ENCODE peak calls at places on chromosomes 3 and 15, in ten cellular contexts. One of them, this sample, is unnamed.

GRCh38 chr3:139670196-139670595 is 7.6 kb downstream of the NMNAT3 start:
- DNase-seq in left ventricle myocardium inferior: no peak
- DNase-seq in stomach: no peak
- DNase-seq in HCT116: no peak
- DNase-seq in endodermal cell: no peak
- DNase-seq in uterus: no peak
- DNase-seq in RWPE2: no peak
- DNase-seq in heart right ventricle: no peak
- DNase-seq in lower lobe of right lung: no peak
- DNase-seq in brain microvascular endothelial cell: no peak
- DNase-seq in this sample: no peak

GRCh38 chr15:96553006-96553405 is 222.5 kb downstream of the NR2F2 start:
- DNase-seq in stomach: no peak
- DNase-seq in RWPE2: no peak
- DNase-seq in endodermal cell: no peak
- DNase-seq in uterus: no peak
- DNase-seq in heart right ventricle: no peak
- DNase-seq in HCT116: no peak
- DNase-seq in brain microvascular endothelial cell: peak; percentile 9
- DNase-seq in lower lobe of right lung: no peak
- DNase-seq in left ventricle myocardium inferior: no peak
- DNase-seq in this sample: no peak

GRCh38 chr3:4421121-4421520 is 45.9 kb downstream of the SUMF1 start:
- DNase-seq in uterus: no peak
- DNase-seq in brain microvascular endothelial cell: peak; percentile 80
- DNase-seq in RWPE2: no peak
- DNase-seq in stomach: no peak
- DNase-seq in lower lobe of right lung: no peak
- DNase-seq in endodermal cell: no peak
- DNase-seq in left ventricle myocardium inferior: no peak
- DNase-seq in HCT116: no peak
- DNase-seq in heart right ventricle: no peak
- DNase-seq in this sample: no peak

GRCh38 chr3:167940241-167940640 is 155.5 kb downstream of the GOLIM4 start:
- DNase-seq in left ventricle myocardium inferior: no peak
- DNase-seq in endodermal cell: no peak
- DNase-seq in uterus: no peak
- DNase-seq in stomach: no peak
- DNase-seq in brain microvascular endothelial cell: no peak
- DNase-seq in RWPE2: no peak
- DNase-seq in heart right ventricle: no peak
- DNase-seq in lower lobe of right lung: no peak
- DNase-seq in HCT116: no peak
- DNase-seq in this sample: no peak

GRCh38 chr3:11719406-11720219 is 75.9 kb upstream of the VGLL4 start:
- DNase-seq in RWPE2: peak; percentile 95
- DNase-seq in uterus: peak; percentile 65
- DNase-seq in endodermal cell: peak; percentile 98
- DNase-seq in HCT116: peak; percentile 78
- DNase-seq in stomach: peak; percentile 95
- DNase-seq in heart right ventricle: peak; percentile 73
- DNase-seq in left ventricle myocardium inferior: peak; percentile 70
- DNase-seq in lower lobe of right lung: peak; percentile 93
- DNase-seq in brain microvascular endothelial cell: peak; percentile 12
- DNase-seq in this sample: peak; percentile 83

GRCh38 chr3:146133436-146133835 is 27.5 kb downstream of the PLOD2 start:
- DNase-seq in left ventricle myocardium inferior: no peak
- DNase-seq in stomach: no peak
- DNase-seq in endodermal cell: no peak
- DNase-seq in uterus: no peak
- DNase-seq in HCT116: no peak
- DNase-seq in RWPE2: no peak
- DNase-seq in heart right ventricle: no peak
- DNase-seq in lower lobe of right lung: no peak
- DNase-seq in brain microvascular endothelial cell: no peak
- DNase-seq in this sample: no peak

GRCh38 chr15:70447927-70448698 is 315.2 kb downstream of the UACA start:
- DNase-seq in heart right ventricle: peak; percentile 45
- DNase-seq in HCT116: no peak
- DNase-seq in uterus: no peak
- DNase-seq in stomach: peak; percentile 50
- DNase-seq in RWPE2: peak; percentile 67
- DNase-seq in lower lobe of right lung: peak; percentile 59
- DNase-seq in endodermal cell: no peak
- DNase-seq in left ventricle myocardium inferior: peak; percentile 26
- DNase-seq in brain microvascular endothelial cell: no peak
- DNase-seq in this sample: no peak

GRCh38 chr3:168049366-168049974 is 46.3 kb downstream of the GOLIM4 start:
- DNase-seq in brain microvascular endothelial cell: no peak
- DNase-seq in heart right ventricle: no peak
- DNase-seq in endodermal cell: no peak
- DNase-seq in lower lobe of right lung: no peak
- DNase-seq in left ventricle myocardium inferior: no peak
- DNase-seq in stomach: no peak
- DNase-seq in HCT116: no peak
- DNase-seq in RWPE2: no peak
- DNase-seq in uterus: peak; percentile 34
- DNase-seq in this sample: no peak

GRCh38 chr15:60757273-60757672 is 278.3 kb upstream of the ICE2 start:
- DNase-seq in heart right ventricle: no peak
- DNase-seq in HCT116: no peak
- DNase-seq in lower lobe of right lung: no peak
- DNase-seq in left ventricle myocardium inferior: no peak
- DNase-seq in endodermal cell: no peak
- DNase-seq in brain microvascular endothelial cell: no peak
- DNase-seq in stomach: no peak
- DNase-seq in uterus: no peak
- DNase-seq in RWPE2: no peak
- DNase-seq in this sample: no peak

GRCh38 chr15:60757831-60758570 is 279.1 kb upstream of the ICE2 start:
- DNase-seq in uterus: peak; percentile 28
- DNase-seq in RWPE2: no peak
- DNase-seq in endodermal cell: no peak
- DNase-seq in HCT116: no peak
- DNase-seq in heart right ventricle: no peak
- DNase-seq in brain microvascular endothelial cell: no peak
- DNase-seq in lower lobe of right lung: no peak
- DNase-seq in stomach: peak; percentile 31
- DNase-seq in left ventricle myocardium inferior: no peak
- DNase-seq in this sample: no peak

GRCh38 chr15:60752973-60753720 is 274.2 kb upstream of the ICE2 start:
- DNase-seq in lower lobe of right lung: no peak
- DNase-seq in heart right ventricle: no peak
- DNase-seq in RWPE2: no peak
- DNase-seq in endodermal cell: no peak
- DNase-seq in brain microvascular endothelial cell: no peak
- DNase-seq in uterus: no peak
- DNase-seq in left ventricle myocardium inferior: no peak
- DNase-seq in HCT116: no peak
- DNase-seq in stomach: no peak
- DNase-seq in this sample: no peak

GRCh38 chr15:60751985-60752952 is 273.3 kb upstream of the ICE2 start:
- DNase-seq in stomach: peak; percentile 35
- DNase-seq in brain microvascular endothelial cell: peak; percentile 88
- DNase-seq in left ventricle myocardium inferior: peak; percentile 47
- DNase-seq in heart right ventricle: peak; percentile 20
- DNase-seq in HCT116: no peak
- DNase-seq in endodermal cell: no peak
- DNase-seq in uterus: peak; percentile 47
- DNase-seq in lower lobe of right lung: no peak
- DNase-seq in RWPE2: no peak
- DNase-seq in this sample: no peak
- H3K27ac ChIP-seq in stomach: peak overlapping the region; percentile 65
- H3K27ac ChIP-seq in brain microvascular endothelial cell: peak overlapping the region; percentile 76
- H3K27ac ChIP-seq in left ventricle myocardium inferior: peak overlapping the region; percentile 82
- H3K27ac ChIP-seq in heart right ventricle: peak overlapping the region; percentile 47
- H3K27ac ChIP-seq in HCT116: no peak overlapping the region
- H3K27ac ChIP-seq in endodermal cell: no peak overlapping the region
- H3K27ac ChIP-seq in uterus: peak overlapping the region; percentile 56
- H3K27ac ChIP-seq in lower lobe of right lung: peak overlapping the region; percentile 24
- H3K27ac ChIP-seq in RWPE2: no peak overlapping the region
- H3K27ac ChIP-seq in this sample: peak overlapping the region; percentile 76

GRCh38 chr3:62659660-62660059 is 215.6 kb downstream of the CADPS start:
- DNase-seq in heart right ventricle: no peak
- DNase-seq in uterus: no peak
- DNase-seq in left ventricle myocardium inferior: no peak
- DNase-seq in stomach: no peak
- DNase-seq in RWPE2: no peak
- DNase-seq in endodermal cell: peak; percentile 54
- DNase-seq in brain microvascular endothelial cell: no peak
- DNase-seq in HCT116: no peak
- DNase-seq in lower lobe of right lung: no peak
- DNase-seq in this sample: no peak
- TF ChIP-seq CTCF in heart right ventricle: no peak
- TF ChIP-seq CTCF in uterus: no peak
- TF ChIP-seq CTCF in left ventricle myocardium inferior: no peak
- TF ChIP-seq CTCF in stomach: no peak
- TF ChIP-seq CTCF in RWPE2: peak; percentile 34
- TF ChIP-seq CTCF in endodermal cell: peak; percentile 61
- TF ChIP-seq CTCF in brain microvascular endothelial cell: no peak
- TF ChIP-seq CTCF in HCT116: peak; percentile 24
- TF ChIP-seq CTCF in lower lobe of right lung: no peak
- TF ChIP-seq CTCF in this sample: no peak

GRCh38 chr3:36908647-36909180 is 36.1 kb downstream of the TRANK1 start:
- DNase-seq in stomach: no peak
- DNase-seq in left ventricle myocardium inferior: no peak
- DNase-seq in heart right ventricle: no peak
- DNase-seq in RWPE2: no peak
- DNase-seq in lower lobe of right lung: no peak
- DNase-seq in brain microvascular endothelial cell: no peak
- DNase-seq in uterus: no peak
- DNase-seq in HCT116: no peak
- DNase-seq in endodermal cell: no peak
- DNase-seq in this sample: no peak

GRCh38 chr3:36906504-36907149 is 38.2 kb downstream of the TRANK1 start:
- DNase-seq in stomach: no peak
- DNase-seq in heart right ventricle: no peak
- DNase-seq in uterus: no peak
- DNase-seq in endodermal cell: peak; percentile 41
- DNase-seq in RWPE2: no peak
- DNase-seq in brain microvascular endothelial cell: peak; percentile 53
- DNase-seq in left ventricle myocardium inferior: no peak
- DNase-seq in lower lobe of right lung: no peak
- DNase-seq in HCT116: no peak
- DNase-seq in this sample: no peak

GRCh38 chr3:36909181-36909580 is 35.7 kb downstream of the TRANK1 start:
- DNase-seq in lower lobe of right lung: no peak
- DNase-seq in brain microvascular endothelial cell: no peak
- DNase-seq in left ventricle myocardium inferior: no peak
- DNase-seq in RWPE2: no peak
- DNase-seq in endodermal cell: peak; percentile 23
- DNase-seq in HCT116: no peak
- DNase-seq in stomach: no peak
- DNase-seq in heart right ventricle: no peak
- DNase-seq in uterus: no peak
- DNase-seq in this sample: no peak

GRCh38 chr3:36909666-36910065 is 35.2 kb downstream of the TRANK1 start:
- DNase-seq in lower lobe of right lung: no peak
- DNase-seq in HCT116: no peak
- DNase-seq in stomach: no peak
- DNase-seq in left ventricle myocardium inferior: no peak
- DNase-seq in brain microvascular endothelial cell: no peak
- DNase-seq in uterus: no peak
- DNase-seq in endodermal cell: no peak
- DNase-seq in RWPE2: no peak
- DNase-seq in heart right ventricle: no peak
- DNase-seq in this sample: no peak

DNA sequence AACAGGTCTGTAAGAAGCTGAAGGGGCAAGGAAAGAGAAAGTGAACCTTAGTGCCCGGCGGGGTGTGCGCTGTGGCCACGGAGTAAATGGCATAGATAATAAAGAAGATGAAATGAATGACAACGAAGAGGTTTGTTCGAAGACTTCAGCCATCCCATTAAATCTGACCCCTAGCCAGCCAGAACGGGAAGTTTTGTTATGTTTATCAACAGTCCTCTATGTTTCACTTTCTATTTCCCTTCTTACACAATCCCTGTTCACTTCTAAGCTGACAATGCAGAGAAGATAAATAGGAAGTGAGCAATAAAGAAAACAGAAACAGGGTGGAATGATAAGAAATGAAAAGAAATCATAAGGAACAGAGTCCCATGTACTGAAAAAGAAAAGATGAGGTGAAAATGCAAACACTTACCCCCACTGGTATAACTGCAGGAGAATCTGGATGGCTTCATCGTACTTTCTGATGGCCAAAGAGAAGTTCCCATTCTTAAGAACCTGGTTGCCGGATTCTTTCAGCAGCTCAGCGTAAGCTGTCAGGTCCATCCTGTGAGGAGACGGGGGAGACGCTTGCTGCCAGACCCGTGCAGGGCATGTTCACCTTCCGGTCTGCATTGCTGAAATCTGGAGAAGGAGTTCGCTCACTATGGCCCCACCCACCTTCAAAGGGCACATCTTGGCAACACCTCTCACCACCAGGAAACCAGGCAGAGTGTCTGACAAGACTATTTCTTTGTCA is 36.8 kb downstream of the TRANK1 start:
- DNase-seq in left ventricle myocardium inferior: peak; percentile 41
- DNase-seq in endodermal cell: peak; percentile 43
- DNase-seq in stomach: peak; percentile 66
- DNase-seq in HCT116: no peak
- DNase-seq in uterus: peak; percentile 40
- DNase-seq in lower lobe of right lung: peak; percentile 67
- DNase-seq in brain microvascular endothelial cell: peak; percentile 52
- DNase-seq in heart right ventricle: peak; percentile 33
- DNase-seq in RWPE2: no peak
- DNase-seq in this sample: no peak
- H3K4me3 ChIP-seq in left ventricle myocardium inferior: peak overlapping the region; percentile 70
- H3K4me3 ChIP-seq in endodermal cell: no peak overlapping the region
- H3K4me3 ChIP-seq in stomach: peak overlapping the region; percentile 45
- H3K4me3 ChIP-seq in HCT116: peak overlapping the region; percentile 4
- H3K4me3 ChIP-seq in uterus: peak overlapping the region; percentile 35
- H3K4me3 ChIP-seq in lower lobe of right lung: peak overlapping the region; percentile 63
- H3K4me3 ChIP-seq in brain microvascular endothelial cell: peak overlapping the region; percentile 46
- H3K4me3 ChIP-seq in heart right ventricle: peak overlapping the region; percentile 65
- H3K4me3 ChIP-seq in RWPE2: peak overlapping the region; percentile 17
- H3K4me3 ChIP-seq in this sample: peak overlapping the region; percentile 70

DNA sequence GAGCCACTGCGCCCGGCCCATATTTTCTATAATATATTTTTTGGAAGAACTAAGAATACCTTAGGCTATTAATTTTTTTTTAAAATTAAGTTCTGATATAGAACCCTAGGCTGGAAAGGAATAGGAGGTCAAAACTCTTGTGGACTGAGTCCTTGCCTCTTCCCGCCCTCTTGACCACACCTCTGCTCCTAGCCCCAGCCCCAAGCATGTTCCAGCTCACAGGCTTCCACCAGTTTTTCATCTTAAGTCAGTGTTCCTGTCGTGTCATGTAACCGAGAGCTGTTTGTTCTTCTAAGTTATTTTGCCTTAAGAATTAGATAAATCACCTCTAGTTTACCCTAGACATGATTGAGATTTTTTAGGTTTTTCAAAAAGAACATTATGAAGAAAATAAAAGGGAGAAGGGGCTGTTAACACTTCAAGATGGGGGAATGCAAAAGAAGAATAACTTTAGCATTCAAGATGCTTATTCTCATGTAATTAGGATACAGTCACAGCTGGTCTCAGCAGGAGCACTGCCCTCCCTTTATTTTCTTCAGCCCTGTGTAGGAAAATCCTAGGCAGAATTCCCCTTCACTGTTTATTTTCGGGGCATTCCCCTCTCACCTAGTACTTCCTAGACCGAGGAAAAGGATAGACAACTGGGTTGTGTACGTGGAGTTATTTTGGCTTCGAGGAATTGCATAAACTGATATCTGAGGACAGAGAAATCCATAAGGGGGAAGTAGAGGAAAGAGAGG is 110.2 kb downstream of the CMSS1 start:
- DNase-seq in uterus: no peak
- DNase-seq in brain microvascular endothelial cell: no peak
- DNase-seq in left ventricle myocardium inferior: no peak
- DNase-seq in RWPE2: no peak
- DNase-seq in endodermal cell: peak; percentile 59
- DNase-seq in stomach: no peak
- DNase-seq in heart right ventricle: no peak
- DNase-seq in lower lobe of right lung: no peak
- DNase-seq in HCT116: no peak
- DNase-seq in this sample: no peak
- H3K27ac ChIP-seq in uterus: peak overlapping the region; percentile 73
- H3K27ac ChIP-seq in brain microvascular endothelial cell: no peak overlapping the region
- H3K27ac ChIP-seq in left ventricle myocardium inferior: peak overlapping the region; percentile 61
- H3K27ac ChIP-seq in RWPE2: no peak overlapping the region
- H3K27ac ChIP-seq in endodermal cell: peak overlapping the region; percentile 20
- H3K27ac ChIP-seq in stomach: no peak overlapping the region
- H3K27ac ChIP-seq in heart right ventricle: peak overlapping the region; percentile 54
- H3K27ac ChIP-seq in lower lobe of right lung: no peak overlapping the region
- H3K27ac ChIP-seq in HCT116: no peak overlapping the region
- H3K27ac ChIP-seq in this sample: peak overlapping the region; percentile 75

This sample was measured in coronary artery.